ENCODE peak calls at places on chromosomes 2 and 18, in seven cellular contexts. One of them, this sample, is unnamed.

GRCh38 chr2:125721072-125721721 is 934.8 kb upstream of the GYPC start:
- DNase-seq in fibroblast of lung: no peak
- DNase-seq in HepG2: no peak
- DNase-seq in GM23248: no peak
- DNase-seq in mammary epithelial cell: no peak
- DNase-seq in astrocyte: no peak
- DNase-seq in K562: no peak
- DNase-seq in this sample: no peak

GRCh38 chr2:238920601-238921001 is 72.7 kb downstream of the TWIST2 start:
- DNase-seq in fibroblast of lung: no peak
- DNase-seq in HepG2: no peak
- DNase-seq in GM23248: no peak
- DNase-seq in mammary epithelial cell: no peak
- DNase-seq in astrocyte: no peak
- DNase-seq in K562: no peak
- DNase-seq in this sample: no peak

GRCh38 chr2:211347328-211347727 is 790.9 kb downstream of the CPS1 start:
- DNase-seq in fibroblast of lung: no peak
- DNase-seq in HepG2: peak
- DNase-seq in GM23248: no peak
- DNase-seq in mammary epithelial cell: no peak
- DNase-seq in astrocyte: no peak
- DNase-seq in K562: no peak
- DNase-seq in this sample: no peak

GRCh38 chr2:66434679-66435548 is at the start of gene MEIS1:
- DNase-seq in fibroblast of lung: peak
- DNase-seq in HepG2: peak
- DNase-seq in GM23248: peak
- DNase-seq in mammary epithelial cell: peak
- DNase-seq in astrocyte: peak
- DNase-seq in K562: peak
- DNase-seq in this sample: peak

GRCh38 chr2:28588231-28588725 is 92.4 kb downstream of the PLB1 start:
- DNase-seq in fibroblast of lung: no peak
- DNase-seq in HepG2: no peak
- DNase-seq in GM23248: no peak
- DNase-seq in mammary epithelial cell: no peak
- DNase-seq in astrocyte: no peak
- DNase-seq in K562: no peak
- DNase-seq in this sample: no peak

GRCh38 chr18:35811896-35812295 is 160.6 kb upstream of the RMP24 start:
- DNase-seq in fibroblast of lung: no peak
- DNase-seq in HepG2: no peak
- DNase-seq in GM23248: no peak
- DNase-seq in mammary epithelial cell: peak
- DNase-seq in astrocyte: peak
- DNase-seq in K562: no peak
- DNase-seq in this sample: peak

GRCh38 chr2:240572141-240573031 is 4.1 kb downstream of the RNPEPL1 start:
- DNase-seq in fibroblast of lung: no peak
- DNase-seq in HepG2: no peak
- DNase-seq in GM23248: no peak
- DNase-seq in mammary epithelial cell: no peak
- DNase-seq in astrocyte: no peak
- DNase-seq in K562: no peak
- DNase-seq in this sample: no peak

GRCh38 chr18:57062841-57063240 is 84.0 kb upstream of the BOD1L2 start:
- DNase-seq in fibroblast of lung: no peak
- DNase-seq in HepG2: no peak
- DNase-seq in GM23248: no peak
- DNase-seq in mammary epithelial cell: no peak
- DNase-seq in astrocyte: no peak
- DNase-seq in K562: no peak
- DNase-seq in this sample: no peak

GRCh38 chr2:42856106-42856860 is 63.9 kb upstream of the HAAO start:
- DNase-seq in fibroblast of lung: no peak
- DNase-seq in HepG2: no peak
- DNase-seq in GM23248: no peak
- DNase-seq in mammary epithelial cell: no peak
- DNase-seq in astrocyte: no peak
- DNase-seq in K562: no peak
- DNase-seq in this sample: no peak

GRCh38 chr2:221914334-221914733 is 342.2 kb upstream of the EPHA4 start:
- DNase-seq in fibroblast of lung: peak
- DNase-seq in HepG2: no peak
- DNase-seq in GM23248: no peak
- DNase-seq in mammary epithelial cell: no peak
- DNase-seq in astrocyte: peak
- DNase-seq in K562: no peak
- DNase-seq in this sample: no peak

GRCh38 chr2:6958616-6959235 is 41.5 kb downstream of the RNF144A start:
- DNase-seq in fibroblast of lung: no peak
- DNase-seq in HepG2: no peak
- DNase-seq in GM23248: peak
- DNase-seq in mammary epithelial cell: no peak
- DNase-seq in astrocyte: no peak
- DNase-seq in K562: no peak
- DNase-seq in this sample: no peak

GRCh38 chr2:176473177-176473576 is 203.9 kb downstream of the MTX2 start:
- DNase-seq in fibroblast of lung: peak
- DNase-seq in HepG2: no peak
- DNase-seq in GM23248: peak
- DNase-seq in mammary epithelial cell: peak
- DNase-seq in astrocyte: no peak
- DNase-seq in K562: no peak
- DNase-seq in this sample: no peak

GRCh38 chr18:78527984-78528383 is 451.6 kb upstream of the SALL3 start:
- DNase-seq in fibroblast of lung: no peak
- DNase-seq in HepG2: no peak
- DNase-seq in GM23248: no peak
- DNase-seq in mammary epithelial cell: no peak
- DNase-seq in astrocyte: no peak
- DNase-seq in K562: no peak
- DNase-seq in this sample: no peak

GRCh38 chr2:12778369-12778768 is 61.6 kb downstream of the TRIB2 start:
- DNase-seq in fibroblast of lung: no peak
- DNase-seq in HepG2: peak
- DNase-seq in GM23248: no peak
- DNase-seq in mammary epithelial cell: no peak
- DNase-seq in astrocyte: no peak
- DNase-seq in K562: no peak
- DNase-seq in this sample: no peak

GRCh38 chr2:219497495-219498279 is 1.0 kb upstream of the GMPPA start:
- DNase-seq in fibroblast of lung: peak
- DNase-seq in HepG2: peak
- DNase-seq in GM23248: peak
- DNase-seq in mammary epithelial cell: peak
- DNase-seq in astrocyte: peak
- DNase-seq in K562: peak
- DNase-seq in this sample: peak

GRCh38 chr2:33134086-33134763 is 187.5 kb downstream of the LTBP1 start:
- DNase-seq in fibroblast of lung: peak
- DNase-seq in HepG2: peak
- DNase-seq in GM23248: peak
- DNase-seq in mammary epithelial cell: peak
- DNase-seq in astrocyte: peak
- DNase-seq in K562: no peak
- DNase-seq in this sample: peak

GRCh38 chr18:51255694-51256093 is 58.2 kb upstream of the MEX3C start:
- DNase-seq in fibroblast of lung: no peak
- DNase-seq in HepG2: no peak
- DNase-seq in GM23248: peak
- DNase-seq in mammary epithelial cell: no peak
- DNase-seq in astrocyte: no peak
- DNase-seq in K562: no peak
- DNase-seq in this sample: no peak

GRCh38 chr18:27762054-27762453 is 414.9 kb downstream of the CDH2 start:
- DNase-seq in fibroblast of lung: peak
- DNase-seq in HepG2: no peak
- DNase-seq in GM23248: no peak
- DNase-seq in mammary epithelial cell: no peak
- DNase-seq in astrocyte: peak
- DNase-seq in K562: no peak
- DNase-seq in this sample: no peak

GRCh38 chr2:216056739-216057138 is 24.9 kb downstream of the PECR start:
- DNase-seq in fibroblast of lung: no peak
- DNase-seq in HepG2: no peak
- DNase-seq in GM23248: no peak
- DNase-seq in mammary epithelial cell: no peak
- DNase-seq in astrocyte: no peak
- DNase-seq in K562: no peak
- DNase-seq in this sample: no peak

GRCh38 chr2:203886579-203887230 is 19.1 kb downstream of the CTLA4 start:
- DNase-seq in fibroblast of lung: no peak
- DNase-seq in HepG2: no peak
- DNase-seq in GM23248: no peak
- DNase-seq in mammary epithelial cell: no peak
- DNase-seq in astrocyte: no peak
- DNase-seq in K562: no peak
- DNase-seq in this sample: no peak

GRCh38 chr18:21315741-21316187 is 73.7 kb downstream of the GREB1L start:
- DNase-seq in fibroblast of lung: peak
- DNase-seq in HepG2: peak
- DNase-seq in GM23248: no peak
- DNase-seq in mammary epithelial cell: no peak
- DNase-seq in astrocyte: peak
- DNase-seq in K562: no peak
- DNase-seq in this sample: peak

GRCh38 chr18:79613186-79613931 is 66.2 kb upstream of the CTDP1 start:
- DNase-seq in fibroblast of lung: no peak
- DNase-seq in HepG2: no peak
- DNase-seq in GM23248: no peak
- DNase-seq in mammary epithelial cell: no peak
- DNase-seq in astrocyte: no peak
- DNase-seq in K562: no peak
- DNase-seq in this sample: no peak

DNA sequence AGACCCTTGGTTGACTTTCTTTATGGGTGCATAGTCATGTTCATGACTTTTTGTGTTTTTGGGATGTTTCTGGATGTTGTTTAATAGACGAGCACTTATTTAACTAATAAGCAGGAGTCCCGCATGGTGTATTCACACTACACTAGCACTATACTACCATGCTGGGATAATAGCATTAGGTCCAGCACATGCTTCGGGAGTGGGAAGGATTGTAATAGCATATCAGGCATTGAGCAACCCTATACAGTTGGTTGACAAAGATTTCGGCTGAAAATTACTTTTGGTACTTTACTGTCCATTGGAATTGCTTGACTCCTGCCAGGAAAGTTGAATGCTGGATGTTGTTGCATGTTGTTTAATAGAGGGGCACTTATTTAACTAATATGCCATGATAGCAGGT is 2.8 kb downstream of the SH3RF3 start:
- DNase-seq in fibroblast of lung: no peak
- DNase-seq in HepG2: no peak
- DNase-seq in GM23248: no peak
- DNase-seq in mammary epithelial cell: no peak
- DNase-seq in astrocyte: no peak
- DNase-seq in K562: no peak
- DNase-seq in this sample: no peak
- TF ChIP-seq EZH2 in fibroblast of lung: no peak
- TF ChIP-seq EZH2 in HepG2: peak
- TF ChIP-seq EZH2 in GM23248: no peak
- TF ChIP-seq EZH2 in mammary epithelial cell: no peak
- TF ChIP-seq EZH2 in astrocyte: no peak
- TF ChIP-seq EZH2 in K562: no peak
- TF ChIP-seq EZH2 in this sample: no peak

GRCh38 chr2:136235451-136236418 is 117.8 kb upstream of the CXCR4 start:
- DNase-seq in fibroblast of lung: peak
- DNase-seq in HepG2: peak
- DNase-seq in GM23248: peak
- DNase-seq in mammary epithelial cell: peak
- DNase-seq in astrocyte: peak
- DNase-seq in K562: no peak
- DNase-seq in this sample: peak
- H3K27ac ChIP-seq in fibroblast of lung: no peak
- H3K27ac ChIP-seq in HepG2: no peak
- H3K27ac ChIP-seq in GM23248: no peak
- H3K27ac ChIP-seq in mammary epithelial cell: no peak
- H3K27ac ChIP-seq in astrocyte: peak
- H3K27ac ChIP-seq in K562: no peak
- H3K27ac ChIP-seq in this sample: peak

DNA sequence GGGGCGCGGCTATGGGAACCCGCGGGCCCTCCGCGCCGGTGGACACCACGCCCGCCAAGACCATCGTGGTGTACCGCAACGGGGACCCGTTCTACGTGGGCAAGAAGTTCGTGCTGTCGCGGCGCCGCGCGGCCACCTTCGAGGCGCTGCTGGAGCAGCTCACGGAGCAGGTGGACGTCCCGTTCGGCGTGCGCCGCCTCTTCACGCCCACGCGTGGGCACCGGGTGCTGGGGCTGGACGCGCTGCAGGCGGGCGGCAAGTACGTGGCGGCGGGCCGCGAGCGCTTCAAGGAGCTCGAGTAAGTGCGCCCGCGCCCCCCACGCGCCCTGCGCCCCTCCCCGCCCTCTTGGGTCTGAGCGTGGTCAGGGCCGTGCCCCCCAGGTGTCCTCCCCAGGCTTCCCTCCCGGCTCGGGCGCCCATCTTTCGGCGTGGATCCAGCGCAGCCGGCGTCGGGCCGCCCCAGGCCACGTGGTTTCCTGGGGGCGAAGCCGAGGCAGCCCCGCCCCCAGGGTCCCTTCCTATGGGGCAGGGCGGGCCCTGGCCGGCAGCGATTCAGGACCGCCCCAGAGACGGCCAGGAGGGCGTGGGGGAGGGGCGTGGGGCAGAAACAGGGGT is 473 bp downstream of the DCDC2C start:
- DNase-seq in fibroblast of lung: no peak
- DNase-seq in HepG2: no peak
- DNase-seq in GM23248: peak
- DNase-seq in mammary epithelial cell: no peak
- DNase-seq in astrocyte: no peak
- DNase-seq in K562: no peak
- DNase-seq in this sample: no peak
- TF ChIP-seq EZH2 in fibroblast of lung: no peak
- TF ChIP-seq EZH2 in HepG2: no peak
- TF ChIP-seq EZH2 in GM23248: no peak
- TF ChIP-seq EZH2 in mammary epithelial cell: no peak
- TF ChIP-seq EZH2 in astrocyte: peak
- TF ChIP-seq EZH2 in K562: no peak
- TF ChIP-seq EZH2 in this sample: no peak

DNA sequence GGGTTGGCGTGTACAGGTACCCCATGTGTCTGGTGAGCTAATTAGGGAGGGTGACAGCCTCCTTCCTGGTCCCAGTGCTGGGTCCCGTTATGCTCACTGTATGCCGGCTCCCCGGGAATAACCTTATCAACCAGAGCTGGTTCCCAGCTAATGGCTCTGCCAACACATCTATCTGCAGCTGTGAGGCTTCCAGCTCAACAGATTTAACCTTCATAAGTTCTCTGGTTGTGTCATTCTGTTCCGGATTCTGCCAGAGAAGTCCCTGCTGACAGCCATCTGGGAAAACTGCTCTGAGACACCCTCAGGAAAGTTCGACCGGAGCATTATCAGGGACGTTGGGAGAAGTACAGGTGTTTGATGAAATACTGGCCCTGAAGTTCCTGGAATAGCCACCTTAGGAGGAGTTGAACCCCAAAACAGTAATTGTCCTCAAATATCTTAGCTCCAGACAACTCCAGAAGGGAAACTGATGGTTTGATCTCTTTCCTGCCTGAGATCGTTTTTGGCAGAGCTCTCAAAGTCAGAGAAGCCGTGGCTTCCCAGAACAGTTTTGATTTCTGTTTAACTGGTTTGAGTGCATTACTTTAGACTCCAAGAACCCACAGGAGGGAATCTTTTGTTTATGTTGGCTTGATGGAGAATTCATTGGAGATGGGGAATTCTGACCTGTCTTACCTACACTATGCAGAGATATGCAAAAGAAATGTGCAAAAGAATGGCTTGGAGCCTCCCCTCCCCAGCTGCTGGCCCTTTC is 39.4 kb upstream of the TXNDC2 start:
- DNase-seq in fibroblast of lung: peak
- DNase-seq in HepG2: no peak
- DNase-seq in GM23248: no peak
- DNase-seq in mammary epithelial cell: no peak
- DNase-seq in astrocyte: peak
- DNase-seq in K562: no peak
- DNase-seq in this sample: no peak
- H3K27ac ChIP-seq in fibroblast of lung: no peak
- H3K27ac ChIP-seq in HepG2: no peak
- H3K27ac ChIP-seq in GM23248: no peak
- H3K27ac ChIP-seq in mammary epithelial cell: no peak
- H3K27ac ChIP-seq in astrocyte: peak
- H3K27ac ChIP-seq in K562: no peak
- H3K27ac ChIP-seq in this sample: peak

This sample was measured in PC-9.